ENCODE peak calls at places on chromosome 4, in six cellular contexts. V is IMR-90, I is trophoblast cell, H is H1, Z is mesenchymal stem cell, A is neuronal stem cell. M is an unnamed sample.

GRCh38 chr4:1842339-1842895 is 13.5 kb downstream of the LETM1 start:
- DNase-seq in V (no peak), H (no peak), A (no peak), Z (no peak), I (no peak), M (peak; percentile 51)

GRCh38 chr4:80082693-80083092 is 9.7 kb upstream of the ANTXR2 start:
- DNase-seq in Z (no peak), A (no peak), H (no peak), I (no peak), V (peak; percentile 56), M (no peak)

GRCh38 chr4:186201535-186202230 is 10.3 kb downstream of the CYP4V2 start:
- DNase-seq in I (peak; percentile 63), H (peak; percentile 64), A (peak; percentile 9), V (peak; percentile 40), Z (peak; percentile 17), M (peak; percentile 74)

GRCh38 chr4:111512081-111512774 is 633.0 kb upstream of the FAM241A start:
- DNase-seq in Z (peak; percentile 87), V (peak; percentile 95), A (no peak), I (peak; percentile 25), H (no peak), M (no peak)

GRCh38 chr4:6444587-6444986 is 27.8 kb downstream of the PPP2R2C start:
- DNase-seq in V (no peak), Z (no peak), H (no peak), A (no peak), I (no peak), M (no peak)

GRCh38 chr4:116537828-116538227 is 547.5 kb downstream of the TRAM1L1 start:
- DNase-seq in H (no peak), Z (no peak), A (no peak), I (peak; percentile 77), V (no peak), M (no peak)

GRCh38 chr4:15776871-15777648 is 1.1 kb upstream of the CD38 start:
- DNase-seq in Z (no peak), V (no peak), I (no peak), H (no peak), A (no peak), M (no peak)

GRCh38 chr4:2787230-2788100 is 5.4 kb upstream of the SH3BP2 start:
- DNase-seq in V (no peak), I (peak; percentile 37), Z (no peak), H (no peak), A (no peak), M (peak; percentile 52)

GRCh38 chr4:44425614-44426208 is 22.9 kb downstream of the KCTD8 start:
- DNase-seq in I (peak; percentile 24), H (no peak), Z (no peak), V (peak; percentile 2), A (peak; percentile 23), M (peak; percentile 62)

GRCh38 chr4:187826725-187827124 is 168.8 kb upstream of the ZFP42 start:
- DNase-seq in A (no peak), I (no peak), V (no peak), Z (no peak), H (no peak), M (peak; percentile 43)

GRCh38 chr4:57094482-57095223 is 15.5 kb downstream of the IGFBP7 start:
- DNase-seq in V (peak; percentile 74), H (no peak), I (no peak), A (no peak), Z (peak; percentile 86), M (no peak)

GRCh38 chr4:132792305-132792704 is 356.8 kb upstream of the PCDH10 start:
- DNase-seq in V (no peak), I (peak; percentile 10), A (no peak), Z (no peak), H (no peak), M (no peak)

GRCh38 chr4:183828125-183828524 is 77.0 kb upstream of the STOX2 start:
- DNase-seq in Z (no peak), V (no peak), A (no peak), I (no peak), H (no peak), M (no peak)

GRCh38 chr4:141078871-141079270 is 54.4 kb downstream of the RNF150 start:
- DNase-seq in I (no peak), Z (no peak), V (peak; percentile 71), A (no peak), H (no peak), M (no peak)

GRCh38 chr4:141081921-141082381 is 51.3 kb downstream of the RNF150 start:
- DNase-seq in I (no peak), H (no peak), Z (no peak), A (no peak), V (no peak), M (no peak)

GRCh38 chr4:141077611-141078225 is 55.6 kb downstream of the RNF150 start:
- DNase-seq in A (no peak), Z (no peak), I (no peak), V (no peak), H (no peak), M (no peak)

GRCh38 chr4:141079393-141079930 is 53.8 kb downstream of the RNF150 start:
- DNase-seq in V (no peak), I (no peak), H (no peak), A (no peak), Z (no peak), M (no peak)

GRCh38 chr4:141080668-141081067 is 52.6 kb downstream of the RNF150 start:
- DNase-seq in V (no peak), I (no peak), Z (no peak), H (no peak), A (no peak), M (no peak)
- H2BK120ac ChIP-seq in V (no peak overlapping the region), I (no peak overlapping the region), Z (no peak overlapping the region), H (no peak overlapping the region), A (no peak overlapping the region), M (no peak overlapping the region)

GRCh38 chr4:24655326-24655725 is 71.0 kb upstream of the DHX15 start:
- DNase-seq in A (no peak), V (no peak), H (no peak), I (no peak), Z (no peak), M (no peak)
- H4K91ac ChIP-seq in A (no peak overlapping the region), V (no peak overlapping the region), H (no peak overlapping the region), I (no peak overlapping the region), Z (no peak overlapping the region), M (no peak overlapping the region)

DNA sequence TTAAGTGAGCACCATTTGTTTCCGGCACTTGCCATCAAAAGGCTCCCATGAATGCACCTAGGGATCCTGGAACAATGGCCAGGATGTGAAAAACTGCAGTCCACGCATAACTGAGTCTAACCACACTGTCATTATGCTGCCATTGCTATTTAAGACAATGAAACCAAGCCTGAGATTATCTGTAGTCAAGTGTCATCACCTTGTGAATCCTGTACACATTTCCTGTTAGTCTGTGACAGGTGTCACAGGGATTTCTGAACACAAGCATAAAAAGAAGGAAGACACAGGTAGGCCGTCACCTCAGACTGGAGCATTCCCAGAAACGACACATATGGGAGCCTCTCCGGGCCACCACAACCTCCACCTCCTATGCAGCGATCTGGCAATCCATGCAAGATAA is 66.7 kb downstream of the HADH start:
- DNase-seq in A (no peak), V (no peak), Z (no peak), H (no peak), I (no peak), M (no peak)
- H2BK5ac ChIP-seq in A (no peak overlapping the region), V (no peak overlapping the region), Z (no peak overlapping the region), H (no peak overlapping the region), I (no peak overlapping the region), M (no peak overlapping the region)

GRCh38 chr4:24912252-24913098 is at the start of gene CCDC149:
- DNase-seq in Z (peak; percentile 64), A (peak; percentile 51), V (peak; percentile 57), H (peak; percentile 79), I (peak; percentile 77), M (peak; percentile 86)

GRCh38 chr4:24915121-24915922 is 2.5 kb upstream of the CCDC149 start:
- DNase-seq in A (no peak), Z (no peak), V (no peak), H (no peak), I (no peak), M (peak; percentile 46)

GRCh38 chr4:24914460-24914859 is 1.6 kb upstream of the CCDC149 start:
- DNase-seq in I (no peak), A (no peak), V (no peak), H (no peak), Z (no peak), M (no peak)

GRCh38 chr4:24910504-24910903 is 2.3 kb downstream of the CCDC149 start:
- DNase-seq in Z (no peak), H (no peak), A (no peak), I (no peak), V (peak; percentile 83), M (no peak)

GRCh38 chr4:24913099-24913445 is 230 bp upstream of the CCDC149 start:
- DNase-seq in Z (no peak), A (no peak), H (no peak), I (peak; percentile 5), V (no peak), M (peak; percentile 56)
- H2BK120ac ChIP-seq in Z (no peak overlapping the region), A (no peak overlapping the region), H (no peak overlapping the region), I (peak overlapping the region; percentile 23), V (peak overlapping the region; percentile 75), M (no peak overlapping the region)

DNA sequence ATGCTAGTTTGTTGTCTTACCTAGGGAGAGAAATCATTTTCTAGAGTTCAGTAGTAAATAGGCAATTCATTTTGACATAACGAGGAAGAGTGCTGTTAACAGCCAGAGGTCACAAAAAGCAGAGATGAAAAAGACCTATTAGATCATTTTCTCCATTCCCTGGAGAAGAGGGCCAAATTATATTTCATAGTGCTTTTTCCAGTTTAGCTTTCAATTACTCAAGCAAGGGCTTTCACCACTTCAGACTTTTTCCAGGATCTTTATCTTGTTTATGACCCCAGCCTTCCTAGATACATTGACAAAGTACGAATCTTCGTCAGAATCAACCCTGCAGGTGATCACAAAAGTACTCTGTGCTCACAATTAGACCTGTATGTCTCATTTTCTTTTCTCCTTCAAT is 374.2 kb upstream of the GALNT7 start:
- DNase-seq in I (no peak), Z (no peak), V (no peak), H (no peak), A (no peak), M (no peak)
- H4K91ac ChIP-seq in I (no peak overlapping the region), Z (no peak overlapping the region), V (no peak overlapping the region), H (no peak overlapping the region), A (no peak overlapping the region), M (no peak overlapping the region)

DNA sequence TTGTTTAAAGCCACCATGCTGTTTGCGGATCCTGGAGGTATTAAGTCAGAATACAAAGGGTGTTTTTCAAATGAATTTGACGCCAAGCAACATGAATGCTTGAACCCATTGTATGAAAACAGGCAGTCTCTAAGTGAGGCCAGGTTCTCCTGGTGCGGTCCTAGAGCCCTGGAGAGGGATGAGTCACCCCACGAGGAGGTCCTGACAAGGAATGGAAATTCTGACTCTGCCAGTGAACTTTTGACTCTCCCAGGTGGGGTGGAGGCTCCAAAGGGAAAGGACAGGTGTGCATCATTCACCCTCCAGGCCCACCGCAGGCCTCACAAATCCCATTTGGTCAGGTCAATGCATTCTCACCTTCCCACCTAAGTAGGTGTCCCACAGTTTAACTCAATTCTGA is 1.5 kb downstream of the TRIM2 start:
- DNase-seq in Z (peak; percentile 56), V (no peak), I (peak; percentile 41), A (no peak), H (no peak), M (peak; percentile 70)
- H2BK5ac ChIP-seq in Z (no peak overlapping the region), V (no peak overlapping the region), I (no peak overlapping the region), A (no peak overlapping the region), H (peak overlapping the region; percentile 80), M (no peak overlapping the region)